ENCODE peak calls at places on chromosome 15, in four cellular contexts. C is testis, O is upper lobe of right lung, K is ovary. U is an unnamed sample.

GRCh38 chr15:69224383-69224782 is 63.9 kb downstream of the GLCE start:
- DNase-seq in O (peak; percentile 62), C (no peak), K (no peak), U (no peak)

GRCh38 chr15:74906193-74906449 is 530 bp downstream of the FAM219B start:
- DNase-seq in K (no peak), O (no peak), C (peak; percentile 42), U (peak; percentile 62)

GRCh38 chr15:83127547-83128150 is 20.2 kb downstream of the TM6SF1 start:
- DNase-seq in C (no peak), O (no peak), K (no peak), U (no peak)

GRCh38 chr15:92624401-92624991 is 31.1 kb downstream of the FAM174B start:
- DNase-seq in K (peak; percentile 41), O (no peak), C (peak; percentile 62), U (peak; percentile 46)

GRCh38 chr15:78049691-78050440 is 27.6 kb downstream of the TBC1D2B start:
- DNase-seq in O (no peak), K (no peak), C (peak; percentile 66), U (peak; percentile 67)

GRCh38 chr15:73936181-73936580 is 9.9 kb downstream of the LOXL1 start:
- DNase-seq in C (no peak), O (no peak), K (peak; percentile 67), U (peak; percentile 74)

GRCh38 chr15:58867926-58868325 is 65.6 kb downstream of the SLTM start:
- DNase-seq in K (no peak), O (no peak), C (no peak), U (no peak)

GRCh38 chr15:67080900-67081431 is 15.6 kb downstream of the SMAD3 start:
- DNase-seq in O (peak; percentile 83), C (peak; percentile 64), K (no peak), U (peak; percentile 67)

GRCh38 chr15:69096197-69096596 is 64.2 kb upstream of the GLCE start:
- DNase-seq in C (no peak), O (no peak), K (no peak), U (no peak)

GRCh38 chr15:78035319-78035718 is 42.2 kb downstream of the TBC1D2B start:
- DNase-seq in C (peak; percentile 28), K (no peak), O (no peak), U (peak; percentile 30)

GRCh38 chr15:45064386-45064785 is 41.4 kb downstream of the SORD start:
- DNase-seq in C (no peak), K (no peak), O (no peak), U (no peak)

DNA sequence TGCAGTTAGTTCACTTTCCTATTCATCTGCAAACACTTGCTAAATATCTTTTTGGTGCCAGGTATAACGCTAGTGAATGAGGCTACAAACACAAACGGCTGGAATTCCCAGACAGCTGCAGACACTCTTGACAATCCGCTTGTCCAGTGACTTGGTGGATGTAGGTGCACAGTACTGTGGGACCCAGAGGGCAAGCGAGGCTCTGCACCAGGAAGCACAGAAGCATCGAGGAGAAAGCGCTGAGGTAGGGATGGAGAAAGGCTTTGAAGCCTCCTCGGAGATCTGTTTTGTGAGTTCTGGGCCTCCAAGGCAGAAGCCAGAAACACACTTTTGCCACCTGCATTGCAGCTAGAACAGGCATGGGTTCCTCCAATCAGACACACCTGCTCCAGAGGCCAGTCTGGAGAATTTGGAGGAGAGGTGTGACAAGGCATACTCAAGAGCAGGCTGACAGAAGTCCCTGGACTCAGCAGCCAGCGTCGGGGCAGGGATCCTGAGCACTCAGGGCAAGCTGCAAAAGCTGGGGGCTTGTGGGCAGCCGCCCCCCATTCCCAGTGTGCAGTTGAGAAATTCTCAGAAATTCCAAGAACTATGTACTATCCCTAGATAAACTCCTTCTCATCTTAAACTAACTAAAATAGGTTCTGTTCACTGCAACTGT is 232.5 kb downstream of the OCA2 start:
- DNase-seq in C (no peak), K (no peak), O (no peak), U (peak; percentile 17)
- H3K9me3 ChIP-seq in C (no peaks in the 10 kb centered on the region), K (no peaks in the 10 kb centered on the region), O (no peaks in the 10 kb centered on the region), U (no peaks in the 10 kb centered on the region)

GRCh38 chr15:65512189-65512588 is 5.3 kb downstream of the DPP8 start:
- DNase-seq in C (no peak), K (no peak), O (no peak), U (no peak)

GRCh38 chr15:65518633-65519285 is 1.3 kb upstream of the DPP8 start:
- DNase-seq in O (no peak), C (no peak), K (no peak), U (no peak)

GRCh38 chr15:65517866-65518207 is 348 bp upstream of the DPP8 start:
- DNase-seq in O (no peak), C (no peak), K (no peak), U (no peak)

GRCh38 chr15:65509321-65509720 is 8.2 kb downstream of the DPP8 start:
- DNase-seq in K (no peak), O (no peak), C (no peak), U (no peak)

GRCh38 chr15:65512807-65513416 is 4.6 kb downstream of the DPP8 start:
- DNase-seq in O (no peak), K (peak; percentile 84), C (peak; percentile 87), U (no peak)
- H3K4me1 ChIP-seq in O (peaks cover 29% of the 10 kb centered on the region), K (peaks cover 12% of the 10 kb centered on the region), C (peaks cover 24% of the 10 kb centered on the region), U (peaks cover 10% of the 10 kb centered on the region)

GRCh38 chr15:55632434-55632833 is 44.3 kb upstream of the PYGO1 start:
- DNase-seq in O (no peak), K (no peak), C (no peak), U (no peak)

GRCh38 chr15:55633731-55634130 is 45.6 kb upstream of the PYGO1 start:
- DNase-seq in C (no peak), O (no peak), K (no peak), U (no peak)

GRCh38 chr15:55638764-55639163 is 50.6 kb upstream of the PYGO1 start:
- DNase-seq in C (no peak), K (no peak), O (no peak), U (no peak)

DNA sequence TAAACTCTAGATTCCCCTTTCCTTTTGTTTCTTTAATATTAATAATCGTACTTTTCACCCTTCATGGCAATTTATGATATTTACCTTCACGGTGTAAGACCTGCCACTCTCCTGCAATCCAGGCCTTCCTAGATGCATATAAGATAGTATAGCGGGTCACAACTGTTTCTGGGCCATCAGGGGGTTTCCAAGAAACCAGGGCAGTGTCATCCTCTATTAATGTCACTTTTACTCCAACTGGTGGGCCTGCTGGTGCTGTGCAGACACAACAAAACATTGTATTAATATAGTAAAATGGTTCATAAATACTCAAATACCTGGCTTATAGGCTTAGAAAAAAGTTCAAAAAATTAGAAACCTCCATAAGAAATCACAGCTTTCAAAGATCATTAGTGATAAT is 48.9 kb upstream of the PYGO1 start:
- DNase-seq in K (no peak), C (no peak), O (no peak), U (no peak)
- H3K9me3 ChIP-seq in K (no peaks in the 10 kb centered on the region), C (no peaks in the 10 kb centered on the region), O (no peaks in the 10 kb centered on the region), U (no peaks in the 10 kb centered on the region)

GRCh38 chr15:65516997-65517865 is at the start of gene DPP8:
- DNase-seq in K (peak; percentile 91), O (peak; percentile 97), C (peak; percentile 95), U (peak; percentile 96)
- H3K4me1 ChIP-seq in K (peaks cover 7% of the 10 kb centered on the region), O (peaks cover 29% of the 10 kb centered on the region), C (peaks cover 21% of the 10 kb centered on the region), U (peaks cover 10% of the 10 kb centered on the region)

GRCh38 chr15:42450434-42450790 is 40.5 kb downstream of the ZNF106 start:
- DNase-seq in K (no peak), O (no peak), C (no peak), U (no peak)

GRCh38 chr15:42456971-42457370 is 34.0 kb downstream of the ZNF106 start:
- DNase-seq in C (no peak), O (no peak), K (no peak), U (peak; percentile 45)

GRCh38 chr15:42457445-42458442 is 33.2 kb downstream of the ZNF106 start:
- DNase-seq in K (peak; percentile 76), O (no peak), C (peak; percentile 86), U (peak; percentile 98)

GRCh38 chr15:42456539-42456938 is 34.4 kb downstream of the ZNF106 start:
- DNase-seq in K (no peak), O (no peak), C (no peak), U (no peak)

DNA sequence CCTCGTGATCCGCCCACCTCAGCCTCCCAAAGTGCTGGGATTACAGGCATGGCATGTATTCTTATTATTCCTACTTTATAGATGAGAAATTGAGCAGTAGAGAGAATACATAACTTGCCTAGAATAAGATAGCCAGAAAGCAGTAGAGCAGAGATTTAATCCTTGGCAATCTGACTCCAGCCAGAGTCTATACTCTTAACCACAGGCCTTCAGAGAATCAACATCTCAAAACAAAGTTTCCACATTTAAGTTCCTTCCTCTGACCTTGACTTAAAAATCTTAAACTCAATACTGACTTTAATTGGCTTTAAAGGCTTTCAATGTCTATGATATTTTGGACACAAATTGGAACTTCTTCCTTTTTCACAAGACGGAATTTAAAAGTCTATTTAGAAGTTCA is 37.1 kb downstream of the ZNF106 start:
- DNase-seq in C (no peak), K (no peak), O (no peak), U (no peak)
- H3K9me3 ChIP-seq in C (no peaks in the 10 kb centered on the region), K (no peaks in the 10 kb centered on the region), O (no peaks in the 10 kb centered on the region), U (no peaks in the 10 kb centered on the region)

GRCh38 chr15:34338347-34338746 is 766 bp upstream of the SLC12A6 start:
- DNase-seq in O (no peak), C (no peak), K (no peak), U (no peak)
- H3K4me1 ChIP-seq in O (peaks cover 35% of the 10 kb centered on the region), C (peaks cover 3% of the 10 kb centered on the region), K (peaks cover 10% of the 10 kb centered on the region), U (peaks cover 22% of the 10 kb centered on the region)

DNA sequence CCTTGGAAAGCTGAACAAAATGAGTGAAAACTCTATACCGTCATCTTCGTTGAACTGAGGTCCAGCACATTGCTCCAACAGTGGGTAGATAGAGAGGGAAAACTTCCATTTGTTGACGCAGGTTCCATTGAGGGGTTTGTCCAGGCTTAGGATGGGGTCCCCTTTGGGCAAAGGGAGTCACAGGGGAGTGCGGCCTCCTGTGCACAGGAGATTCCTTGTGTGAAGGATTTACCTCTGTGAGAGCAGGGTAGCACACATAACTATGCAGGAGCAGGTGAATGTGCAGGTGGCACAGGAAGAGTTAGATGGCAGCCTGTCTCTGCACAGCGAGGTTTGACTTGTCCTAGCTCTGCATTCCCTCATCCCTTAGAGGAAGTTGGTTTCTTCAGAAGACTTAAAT is 139.3 kb downstream of the SNRPN start:
- DNase-seq in K (no peak), O (no peak), C (no peak), U (no peak)
- H3K9me3 ChIP-seq in K (peaks cover 79% of the 10 kb centered on the region), O (peaks cover 66% of the 10 kb centered on the region), C (no peaks in the 10 kb centered on the region), U (no peaks in the 10 kb centered on the region)